ENCODE peak calls at places on chromosomes 11 and 22, in five cellular contexts. T is GM12865, B is foreskin fibroblast, K is body of pancreas, Q is dorsolateral prefrontal cortex. R is an unnamed sample.

GRCh38 chr11:57475191-57475590 is 14.9 kb downstream of the RTN4RL2 start:
- DNase-seq in T (no peak), Q (no peak), B (no peak), K (no peak), R (no peak)

GRCh38 chr22:47277511-47277910 is 515.1 kb downstream of the TBC1D22A start:
- DNase-seq in K (no peak), B (no peak), T (no peak), Q (no peak), R (no peak)

GRCh38 chr11:14894657-14895598 is 2.9 kb upstream of the CYP2R1 start:
- DNase-seq in Q (peak; percentile 42), B (peak; percentile 90), T (no peak), K (no peak), R (no peak)

GRCh38 chr11:59542142-59542810 is 30.9 kb downstream of the OR4D9 start:
- DNase-seq in T (no peak), B (no peak), K (no peak), Q (no peak), R (no peak)

GRCh38 chr22:50342651-50343540 is at the start of gene PPP6R2:
- DNase-seq in Q (peak; percentile 74), T (peak; percentile 85), B (peak; percentile 88), K (peak; percentile 88), R (peak; percentile 96)

GRCh38 chr11:94312339-94312738 is 8.0 kb downstream of the IZUMO1R start:
- DNase-seq in K (no peak), B (no peak), T (no peak), Q (no peak), R (no peak)

GRCh38 chr11:95924414-95924760 is 480 bp upstream of the MTMR2 start:
- DNase-seq in Q (no peak), T (no peak), B (peak; percentile 63), K (no peak), R (no peak)

GRCh38 chr22:27247691-27248434 is 553.7 kb downstream of the MN1 start:
- DNase-seq in T (no peak), K (peak; percentile 43), Q (no peak), B (peak; percentile 28), R (no peak)

GRCh38 chr11:12785901-12786300 is 111.7 kb downstream of the TEAD1 start:
- DNase-seq in T (no peak), K (peak; percentile 62), B (no peak), Q (no peak), R (no peak)

GRCh38 chr22:40218723-40219294 is 41.1 kb downstream of the TNRC6B start:
- DNase-seq in K (no peak), Q (no peak), B (peak; percentile 24), T (no peak), R (no peak)

GRCh38 chr22:35781898-35782297 is 64.2 kb downstream of the APOL5 start:
- DNase-seq in Q (no peak), K (no peak), B (no peak), T (no peak), R (no peak)

GRCh38 chr11:112113539-112114457 is 27.1 kb downstream of the SDHD start:
- DNase-seq in Q (no peak), K (no peak), B (peak; percentile 73), T (peak; percentile 51), R (peak; percentile 57)

GRCh38 chr22:32018056-32018455 is 25.0 kb upstream of the SLC5A1 start:
- DNase-seq in B (no peak), T (no peak), K (no peak), Q (no peak), R (no peak)

GRCh38 chr11:111372538-111372937 is 6.5 kb downstream of the POU2AF1 start:
- DNase-seq in B (no peak), T (peak; percentile 21), K (no peak), Q (no peak), R (no peak)

GRCh38 chr22:46803031-46803880 is 40.8 kb downstream of the TBC1D22A start:
- DNase-seq in Q (peak; percentile 23), K (peak; percentile 59), T (peak; percentile 81), B (peak; percentile 19), R (peak; percentile 84)

GRCh38 chr11:706439-706956 is 467 bp downstream of the EPS8L2 start:
- DNase-seq in T (no peak), B (peak; percentile 82), Q (no peak), K (peak; percentile 48), R (peak; percentile 55)

GRCh38 chr11:597166-597725 is 18.5 kb downstream of the IRF7 start:
- DNase-seq in T (no peak), K (no peak), Q (no peak), B (no peak), R (no peak)

DNA sequence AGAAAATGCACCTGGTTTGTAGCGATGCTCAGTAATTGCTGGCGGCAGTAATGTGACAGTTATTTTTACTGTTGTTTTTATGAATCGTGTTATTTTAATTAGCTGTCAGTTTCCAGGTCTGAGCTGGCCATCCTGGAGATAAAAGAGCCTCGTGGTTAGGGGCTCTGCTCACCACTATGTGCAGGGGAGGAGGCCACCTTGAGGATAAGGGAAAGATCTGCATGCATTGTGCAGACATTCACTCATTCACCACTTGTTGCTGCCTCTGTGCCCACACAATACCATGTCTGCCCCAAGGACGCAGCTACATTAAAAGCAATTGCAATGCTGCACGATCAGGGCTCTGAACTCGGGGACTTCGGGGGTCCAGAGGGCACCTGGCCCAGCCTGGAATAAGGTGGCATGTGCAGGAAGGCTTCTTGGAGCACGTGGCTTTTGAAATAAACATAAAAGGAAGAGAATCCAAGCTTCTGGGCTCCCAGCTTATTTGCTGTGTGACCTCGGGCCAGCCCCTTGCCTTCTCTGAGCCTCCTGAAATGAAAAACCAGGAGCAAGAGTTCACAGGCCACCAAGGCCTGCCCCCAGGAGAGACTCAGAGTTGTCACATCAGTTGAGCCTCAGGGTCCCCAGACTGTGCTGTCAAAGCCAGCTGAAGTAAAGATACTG is 44.7 kb upstream of the SHISAL1 start:
- DNase-seq in Q (no peak), B (no peak), T (no peak), K (no peak), R (no peak)
- TF ChIP-seq CTCF in Q (no peak), B (no peak), T (no peak), K (no peak), R (no peak)

GRCh38 chr22:42632096-42632495 is 8.3 kb downstream of the ATP5MGL start:
- DNase-seq in K (no peak), T (no peak), Q (no peak), B (peak; percentile 42), R (no peak)
- TF ChIP-seq CTCF in K (no peak), T (peak; percentile 28), Q (peak; percentile 9), B (peak; percentile 35), R (no peak)

GRCh38 chr22:38879961-38880360 is 7.9 kb upstream of the CBX6 start:
- DNase-seq in Q (no peak), B (no peak), K (no peak), T (no peak), R (no peak)
- TF ChIP-seq CTCF in Q (no peak), B (no peak), K (no peak), T (no peak), R (no peak)

DNA sequence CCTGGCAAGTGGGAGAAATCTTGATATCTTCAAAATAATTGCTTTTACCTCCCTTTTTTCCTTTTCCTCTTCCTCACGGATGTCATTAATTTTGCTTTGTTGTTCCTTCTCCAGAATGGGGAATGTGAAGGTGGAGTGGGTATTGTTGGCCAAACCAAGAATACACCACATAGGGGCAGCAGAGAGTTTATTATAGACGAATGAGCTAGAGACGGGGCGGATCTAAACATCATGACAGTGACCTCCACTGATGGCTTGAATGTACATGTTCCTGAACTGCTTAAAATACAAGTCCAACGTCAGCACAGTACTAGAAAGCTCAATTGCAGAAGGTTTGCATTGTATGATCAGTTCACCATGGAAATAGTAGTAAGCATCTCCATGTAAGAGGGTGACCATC is 122.3 kb upstream of the SNX19 start:
- DNase-seq in Q (no peak), K (no peak), B (peak; percentile 34), T (peak; percentile 26), R (peak; percentile 20)
- TF ChIP-seq CTCF in Q (peak; percentile 29), K (no peak), B (peak; percentile 9), T (peak; percentile 34), R (peak; percentile 31)

GRCh38 chr11:70424765-70425164 is 26.4 kb downstream of the CTTN start:
- DNase-seq in B (no peak), Q (peak; percentile 57), K (no peak), T (peak; percentile 82), R (peak; percentile 57)
- TF ChIP-seq CTCF in B (no peak), Q (no peak), K (no peak), T (no peak), R (no peak)

GRCh38 chr22:25110846-25111578 is 88.6 kb upstream of the CRYBB3 start:
- DNase-seq in K (peak; percentile 73), Q (peak; percentile 68), B (peak; percentile 72), T (peak; percentile 60), R (peak; percentile 71)
- TF ChIP-seq CTCF in K (peak; percentile 14), Q (peak; percentile 63), B (peak; percentile 56), T (peak; percentile 37), R (peak; percentile 6)